ENCODE peak calls at places on chromosomes 16 and 17, in five cellular contexts. One of them, this sample, is unnamed.

GRCh38 chr17:56897646-56898424 is 16.0 kb downstream of the TRIM25 start:
- DNase-seq in AG10803: no peak
- DNase-seq in PC-9: no peak
- DNase-seq in H9: no peak
- DNase-seq in GM12865: peak; percentile 39
- DNase-seq in this sample: no peak

GRCh38 chr17:7884581-7885356 is 3.8 kb upstream of the CHD3 start:
- DNase-seq in AG10803: no peak
- DNase-seq in PC-9: no peak
- DNase-seq in H9: peak; percentile 34
- DNase-seq in GM12865: peak; percentile 21
- DNase-seq in this sample: no peak

GRCh38 chr17:55576237-55576998 is 65.2 kb upstream of the SMIM36 start:
- DNase-seq in AG10803: peak; percentile 67
- DNase-seq in PC-9: peak; percentile 50
- DNase-seq in H9: no peak
- DNase-seq in GM12865: peak; percentile 24
- DNase-seq in this sample: peak; percentile 44

GRCh38 chr16:65490296-65490695 is 368.4 kb upstream of the CDH11 start:
- DNase-seq in AG10803: no peak
- DNase-seq in PC-9: no peak
- DNase-seq in H9: no peak
- DNase-seq in GM12865: no peak
- DNase-seq in this sample: no peak

GRCh38 chr17:27327397-27327796 is 33.5 kb downstream of the WSB1 start:
- DNase-seq in AG10803: no peak
- DNase-seq in PC-9: no peak
- DNase-seq in H9: peak; percentile 15
- DNase-seq in GM12865: no peak
- DNase-seq in this sample: no peak

GRCh38 chr17:78806451-78806850 is 24.4 kb upstream of the CYTH1 start:
- DNase-seq in AG10803: no peak
- DNase-seq in PC-9: no peak
- DNase-seq in H9: no peak
- DNase-seq in GM12865: no peak
- DNase-seq in this sample: no peak

GRCh38 chr17:6843241-6843890 is 11.8 kb upstream of the TEKT1 start:
- DNase-seq in AG10803: peak; percentile 56
- DNase-seq in PC-9: peak; percentile 49
- DNase-seq in H9: no peak
- DNase-seq in GM12865: peak; percentile 48
- DNase-seq in this sample: peak; percentile 15

GRCh38 chr17:12726131-12726530 is 60.4 kb downstream of the MYOCD start:
- DNase-seq in AG10803: no peak
- DNase-seq in PC-9: no peak
- DNase-seq in H9: no peak
- DNase-seq in GM12865: no peak
- DNase-seq in this sample: no peak

GRCh38 chr17:72613411-72614292 is 478.8 kb downstream of the SLC39A11 start:
- DNase-seq in AG10803: peak; percentile 54
- DNase-seq in PC-9: peak; percentile 71
- DNase-seq in H9: no peak
- DNase-seq in GM12865: no peak
- DNase-seq in this sample: no peak

GRCh38 chr16:67672306-67672705 is 5.7 kb downstream of the C16orf86 start:
- DNase-seq in AG10803: no peak
- DNase-seq in PC-9: no peak
- DNase-seq in H9: no peak
- DNase-seq in GM12865: no peak
- DNase-seq in this sample: no peak

GRCh38 chr17:49035470-49036269 is 38.5 kb downstream of the IGF2BP1 start:
- DNase-seq in AG10803: peak; percentile 41
- DNase-seq in PC-9: no peak
- DNase-seq in H9: peak; percentile 96
- DNase-seq in GM12865: peak; percentile 64
- DNase-seq in this sample: no peak

GRCh38 chr16:89884041-89884421 is 10.6 kb downstream of the TCF25 start:
- DNase-seq in AG10803: no peak
- DNase-seq in PC-9: no peak
- DNase-seq in H9: no peak
- DNase-seq in GM12865: no peak
- DNase-seq in this sample: no peak

GRCh38 chr16:64077242-64077641 is 1044.6 kb downstream of the CDH11 start:
- DNase-seq in AG10803: no peak
- DNase-seq in PC-9: no peak
- DNase-seq in H9: no peak
- DNase-seq in GM12865: no peak
- DNase-seq in this sample: no peak

GRCh38 chr16:66619534-66620418 is 15.3 kb downstream of the CMTM3 start:
- DNase-seq in AG10803: peak; percentile 91
- DNase-seq in PC-9: no peak
- DNase-seq in H9: no peak
- DNase-seq in GM12865: no peak
- DNase-seq in this sample: no peak

GRCh38 chr17:79005063-79005861 is 4.3 kb downstream of the CANT1 start:
- DNase-seq in AG10803: no peak
- DNase-seq in PC-9: peak; percentile 85
- DNase-seq in H9: no peak
- DNase-seq in GM12865: no peak
- DNase-seq in this sample: no peak

GRCh38 chr17:38925263-38925995 is at the start of gene LASP1NB:
- DNase-seq in AG10803: peak; percentile 27
- DNase-seq in PC-9: no peak
- DNase-seq in H9: peak; percentile 89
- DNase-seq in GM12865: no peak
- DNase-seq in this sample: no peak

GRCh38 chr16:17027488-17028129 is 443.2 kb downstream of the XYLT1 start:
- DNase-seq in AG10803: no peak
- DNase-seq in PC-9: no peak
- DNase-seq in H9: no peak
- DNase-seq in GM12865: peak; percentile 84
- DNase-seq in this sample: no peak

GRCh38 chr16:27225536-27226360 is 22.4 kb downstream of the KDM8 start:
- DNase-seq in AG10803: no peak
- DNase-seq in PC-9: no peak
- DNase-seq in H9: no peak
- DNase-seq in GM12865: peak; percentile 29
- DNase-seq in this sample: no peak

GRCh38 chr17:77098884-77099545 is 41.8 kb upstream of the SEC14L1 start:
- DNase-seq in AG10803: peak; percentile 88
- DNase-seq in PC-9: no peak
- DNase-seq in H9: no peak
- DNase-seq in GM12865: no peak
- DNase-seq in this sample: no peak

DNA sequence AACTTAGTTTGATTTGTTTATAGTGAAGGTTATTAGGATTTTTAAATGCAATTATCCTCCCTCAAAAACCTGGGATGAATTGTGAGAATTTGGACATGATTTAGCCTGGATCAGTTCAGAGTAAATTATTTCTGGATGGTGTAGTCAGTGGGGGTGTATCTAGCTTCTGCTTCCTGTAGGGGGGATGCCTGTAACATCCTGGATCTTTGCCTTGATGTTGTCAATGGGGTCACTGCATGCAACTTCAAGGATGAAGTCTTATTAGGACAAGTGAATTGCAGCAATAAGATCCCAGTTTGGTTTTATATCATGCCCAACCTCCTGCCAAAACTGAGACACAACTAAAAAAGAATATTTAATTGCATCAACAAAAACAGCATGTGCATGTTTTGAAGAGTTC is 159.6 kb downstream of the HS3ST3B1 start:
- DNase-seq in AG10803: no peak
- DNase-seq in PC-9: no peak
- DNase-seq in H9: no peak
- DNase-seq in GM12865: no peak
- DNase-seq in this sample: peak; percentile 63
- TF ChIP-seq CTCF in AG10803: no peak
- TF ChIP-seq CTCF in PC-9: no peak
- TF ChIP-seq CTCF in H9: no peak
- TF ChIP-seq CTCF in GM12865: no peak
- TF ChIP-seq CTCF in this sample: no peak

GRCh38 chr16:85164838-85165516 is 52.7 kb upstream of the CIBAR2 start:
- DNase-seq in AG10803: peak; percentile 43
- DNase-seq in PC-9: peak; percentile 25
- DNase-seq in H9: no peak
- DNase-seq in GM12865: no peak
- DNase-seq in this sample: no peak
- TF ChIP-seq CTCF in AG10803: no peak
- TF ChIP-seq CTCF in PC-9: no peak
- TF ChIP-seq CTCF in H9: no peak
- TF ChIP-seq CTCF in GM12865: no peak
- TF ChIP-seq CTCF in this sample: no peak

GRCh38 chr16:13095061-13095460 is 193.7 kb downstream of the SHISA9 start:
- DNase-seq in AG10803: no peak
- DNase-seq in PC-9: no peak
- DNase-seq in H9: no peak
- DNase-seq in GM12865: no peak
- DNase-seq in this sample: no peak

GRCh38 chr16:13098536-13098935 is 197.1 kb downstream of the SHISA9 start:
- DNase-seq in AG10803: peak; percentile 42
- DNase-seq in PC-9: peak; percentile 68
- DNase-seq in H9: no peak
- DNase-seq in GM12865: no peak
- DNase-seq in this sample: no peak

GRCh38 chr16:13093676-13094075 is 192.3 kb downstream of the SHISA9 start:
- DNase-seq in AG10803: peak; percentile 3
- DNase-seq in PC-9: no peak
- DNase-seq in H9: peak; percentile 56
- DNase-seq in GM12865: no peak
- DNase-seq in this sample: no peak
- TF ChIP-seq CTCF in AG10803: no peak
- TF ChIP-seq CTCF in PC-9: no peak
- TF ChIP-seq CTCF in H9: no peak
- TF ChIP-seq CTCF in GM12865: no peak
- TF ChIP-seq CTCF in this sample: no peak

GRCh38 chr16:73219176-73219575 is 171.2 kb upstream of the ZFHX3 start:
- DNase-seq in AG10803: no peak
- DNase-seq in PC-9: no peak
- DNase-seq in H9: no peak
- DNase-seq in GM12865: no peak
- DNase-seq in this sample: no peak
- TF ChIP-seq CTCF in AG10803: peak; percentile 33
- TF ChIP-seq CTCF in PC-9: peak; percentile 21
- TF ChIP-seq CTCF in H9: peak; percentile 48
- TF ChIP-seq CTCF in GM12865: no peak
- TF ChIP-seq CTCF in this sample: no peak

DNA sequence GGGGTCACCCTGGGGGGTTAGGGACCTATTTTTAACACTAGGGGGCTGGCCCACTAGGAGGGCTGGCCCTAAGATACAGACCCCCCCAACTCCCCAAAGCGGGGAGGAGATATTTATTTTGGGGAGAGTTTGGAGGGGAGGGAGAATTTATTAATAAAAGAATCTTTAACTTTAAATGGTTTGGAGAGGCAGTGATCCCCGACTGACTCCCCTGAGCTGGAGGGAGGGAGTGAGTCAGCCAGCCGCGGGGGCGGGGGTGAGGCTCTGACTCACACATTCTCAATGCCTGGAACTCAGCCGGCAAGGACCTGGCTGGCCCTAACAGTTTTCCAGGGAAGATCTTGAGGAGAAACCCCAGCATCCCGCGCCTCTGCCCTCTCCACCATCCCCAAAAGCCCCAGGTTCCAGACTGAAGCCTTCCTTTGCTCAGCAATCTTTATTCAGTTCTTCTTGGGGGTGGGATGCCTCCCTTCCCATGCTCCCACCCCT is 1.5 kb downstream of the HCFC1R1 start:
- DNase-seq in AG10803: peak; percentile 96
- DNase-seq in PC-9: peak; percentile 89
- DNase-seq in H9: peak; percentile 90
- DNase-seq in GM12865: no peak
- DNase-seq in this sample: peak; percentile 89
- TF ChIP-seq CTCF in AG10803: no peak
- TF ChIP-seq CTCF in PC-9: no peak
- TF ChIP-seq CTCF in H9: no peak
- TF ChIP-seq CTCF in GM12865: no peak
- TF ChIP-seq CTCF in this sample: no peak

DNA sequence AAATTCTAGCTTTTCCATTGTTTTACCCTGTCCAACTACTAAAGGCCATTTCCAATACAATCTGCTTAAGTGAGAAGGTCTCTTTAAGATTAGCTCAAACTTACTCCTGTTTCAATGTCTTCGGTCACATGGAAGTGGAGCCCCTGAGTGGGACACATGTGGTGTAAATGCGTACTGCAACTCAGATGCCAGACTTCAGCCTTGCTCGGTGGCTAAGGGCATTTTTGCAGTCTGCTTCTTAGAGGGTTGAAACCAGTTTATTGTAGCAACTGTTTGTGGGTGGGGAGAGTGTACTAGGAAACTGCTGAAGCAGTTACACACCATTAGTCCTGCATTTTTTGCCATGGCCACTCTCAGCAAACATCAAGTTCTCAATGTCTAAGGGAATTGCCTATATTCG is 140.6 kb downstream of the PARN start:
- DNase-seq in AG10803: peak; percentile 79
- DNase-seq in PC-9: no peak
- DNase-seq in H9: peak; percentile 51
- DNase-seq in GM12865: peak; percentile 45
- DNase-seq in this sample: no peak
- TF ChIP-seq CTCF in AG10803: peak; percentile 48
- TF ChIP-seq CTCF in PC-9: peak; percentile 30
- TF ChIP-seq CTCF in H9: peak; percentile 50
- TF ChIP-seq CTCF in GM12865: no peak
- TF ChIP-seq CTCF in this sample: no peak